ENCODE peak calls at places on chromosomes 11 and 22, in six cellular contexts. M is MCF 10A; U is adipocyte; D is activated naive CD8-positive, alpha-beta T cell treated with anti-CD3 and anti-CD28 coated beads, Interleukin-2, amount 50 U/mL, for 16 hours; L is germinal center; E is stimulated activated naive B cell treated with anti-CD40 and anti-IgM and Interleukin-4, amounts not matched to agents 10 μg/mL and 1 μg/mL and 100 μg/mL, for 72 hours. T is an unnamed sample.

GRCh38 chr11:34065505-34066203 is 14.1 kb downstream of the CAPRIN1 start:
- DNase-seq in M (no peak), U (peak), D (no peak), L (no peak), E (no peak), T (no peak)

GRCh38 chr11:132318421-132319157 is 948.2 kb downstream of the NTM start:
- DNase-seq in M (no peak), U (peak), D (no peak), L (no peak), E (no peak), T (no peak)

GRCh38 chr11:113014731-113015455 is 53.7 kb downstream of the NCAM1 start:
- DNase-seq in M (no peak), U (no peak), D (no peak), L (no peak), E (no peak), T (no peak)

GRCh38 chr11:40337118-40337517 is 1122.3 kb downstream of the LRRC4C start:
- DNase-seq in M (no peak), U (peak), D (no peak), L (no peak), E (no peak), T (no peak)

GRCh38 chr22:32701021-32701420 is 100.5 kb upstream of the TIMP3 start:
- DNase-seq in M (peak), U (peak), D (no peak), L (no peak), E (no peak), T (no peak)

GRCh38 chr11:1195690-1196515 is 27.0 kb upstream of the MUC5B start:
- DNase-seq in M (no peak), U (no peak), D (no peak), L (no peak), E (no peak), T (no peak)

GRCh38 chr22:37089451-37089850 is 20.1 kb downstream of the TMPRSS6 start:
- DNase-seq in M (peak), U (no peak), D (no peak), L (no peak), E (no peak), T (no peak)

GRCh38 chr11:95363189-95363588 is 132.2 kb upstream of the SESN3 start:
- DNase-seq in M (no peak), U (peak), D (no peak), L (no peak), E (no peak), T (no peak)

GRCh38 chr22:31347251-31348008 is 1.3 kb upstream of the PATZ1 start:
- DNase-seq in M (peak), U (peak), D (peak), L (peak), E (peak), T (peak)

GRCh38 chr11:118820412-118821357 is 29.7 kb upstream of the DDX6 start:
- DNase-seq in M (peak), U (no peak), D (no peak), L (peak), E (peak), T (peak)

GRCh38 chr22:19422440-19423301 is 8.9 kb downstream of the HIRA start:
- DNase-seq in M (no peak), U (peak), D (no peak), L (no peak), E (no peak), T (no peak)

GRCh38 chr11:45913514-45913913 is 4.2 kb downstream of the PEX16 start:
- DNase-seq in M (no peak), U (no peak), D (no peak), L (no peak), E (no peak), T (no peak)

GRCh38 chr11:84103096-84103495 is 816.9 kb upstream of the CCDC90B start:
- DNase-seq in M (no peak), U (no peak), D (no peak), L (no peak), E (no peak), T (no peak)

GRCh38 chr11:31636983-31637382 is 127.4 kb downstream of the ELP4 start:
- DNase-seq in M (no peak), U (no peak), D (no peak), L (no peak), E (no peak), T (no peak)

GRCh38 chr11:11743216-11743615 is 98.6 kb upstream of the USP47 start:
- DNase-seq in M (no peak), U (no peak), D (no peak), L (no peak), E (no peak), T (no peak)

GRCh38 chr11:96055706-96056387 is 131.9 kb upstream of the MTMR2 start:
- DNase-seq in M (peak), U (peak), D (no peak), L (no peak), E (no peak), T (no peak)

GRCh38 chr11:114216804-114217195 is 79.4 kb upstream of the NNMT start:
- DNase-seq in M (no peak), U (no peak), D (no peak), L (no peak), E (no peak), T (no peak)

GRCh38 chr11:127002669-127003259 is 2.2 kb upstream of the KIRREL3 start:
- DNase-seq in M (no peak), U (no peak), D (no peak), L (no peak), E (no peak), T (no peak)

GRCh38 chr11:106077609-106078517 is at the start of gene AASDHPPT:
- DNase-seq in M (peak), U (peak), D (no peak), L (no peak), E (no peak), T (no peak)

GRCh38 chr11:74037309-74037708 is 28.4 kb upstream of the UCP3 start:
- DNase-seq in M (peak), U (no peak), D (no peak), L (no peak), E (no peak), T (no peak)

GRCh38 chr11:59857444-59858434 is 8.5 kb downstream of the TCN1 start:
- DNase-seq in M (peak), U (no peak), D (no peak), L (no peak), E (no peak), T (peak)

GRCh38 chr11:118090545-118091162 is 3.9 kb upstream of the SMIM35 start:
- DNase-seq in M (no peak), U (no peak), D (no peak), L (no peak), E (no peak), T (no peak)

GRCh38 chr11:61814242-61814957 is 2.4 kb downstream of the FADS1 start:
- DNase-seq in M (peak), U (peak), D (no peak), L (no peak), E (peak), T (no peak)

GRCh38 chr11:130831506-130832385 is 84.5 kb downstream of the SNX19 start:
- DNase-seq in M (no peak), U (peak), D (no peak), L (no peak), E (no peak), T (no peak)

GRCh38 chr11:95728790-95729189 is 60.8 kb downstream of the FAM76B start:
- DNase-seq in M (no peak), U (no peak), D (no peak), L (no peak), E (no peak), T (no peak)

GRCh38 chr11:128888034-128888985 is 2.8 kb upstream of the KCNJ5 start:
- DNase-seq in M (peak), U (no peak), D (no peak), L (no peak), E (no peak), T (no peak)

GRCh38 chr11:1109918-1110705 is 35.4 kb downstream of the MUC2 start:
- DNase-seq in M (no peak), U (no peak), D (no peak), L (no peak), E (no peak), T (no peak)

GRCh38 chr11:127492025-127492424 is 491.5 kb upstream of the KIRREL3 start:
- DNase-seq in M (no peak), U (no peak), D (no peak), L (no peak), E (no peak), T (no peak)

GRCh38 chr22:37083914-37084313 is 25.6 kb downstream of the TMPRSS6 start:
- DNase-seq in M (no peak), U (no peak), D (no peak), L (no peak), E (no peak), T (no peak)

GRCh38 chr11:109308551-109308950 is 113.4 kb upstream of the C11orf87 start:
- DNase-seq in M (no peak), U (no peak), D (no peak), L (no peak), E (no peak), T (no peak)

GRCh38 chr11:2795491-2795991 is 90.0 kb downstream of the CDKN1C start:
- DNase-seq in M (no peak), U (no peak), D (no peak), L (no peak), E (no peak), T (no peak)

GRCh38 chr11:37104380-37104779 is 506.3 kb upstream of the RAG2 start:
- DNase-seq in M (no peak), U (no peak), D (no peak), L (no peak), E (no peak), T (no peak)

GRCh38 chr11:134573857-134574256 is 161.8 kb upstream of the B3GAT1 start:
- DNase-seq in M (no peak), U (no peak), D (no peak), L (no peak), E (no peak), T (no peak)